ENCODE peak calls at places on chromosome 1, in four cellular contexts. Y is K562, O is A549, C is HepG2. K is an unnamed sample.

GRCh38 chr1:231806623-231807470 is 180.3 kb downstream of the DISC1 start:
- DNase-seq in Y (peak), O (peak), C (peak), K (peak)

GRCh38 chr1:205610036-205610435 is 21.8 kb downstream of the ELK4 start:
- DNase-seq in Y (no peak), O (no peak), C (no peak), K (no peak)

GRCh38 chr1:60436148-60436547 is 362.6 kb upstream of the C1orf87 start:
- DNase-seq in Y (no peak), O (no peak), C (no peak), K (no peak)

GRCh38 chr1:91730781-91731732 is 154.9 kb downstream of the TGFBR3 start:
- DNase-seq in Y (peak), O (no peak), C (no peak), K (no peak)

GRCh38 chr1:45326627-45327591 is at the start of gene HPDL:
- DNase-seq in Y (peak), O (peak), C (no peak), K (peak)

GRCh38 chr1:36920371-36920770 is 113.9 kb downstream of the GRIK3 start:
- DNase-seq in Y (no peak), O (no peak), C (no peak), K (no peak)

GRCh38 chr1:43796111-43796581 is 88.8 kb downstream of the ST3GAL3 start:
- DNase-seq in Y (no peak), O (no peak), C (no peak), K (no peak)

GRCh38 chr1:98921817-98922216 is 82.8 kb downstream of the PLPPR5 start:
- DNase-seq in Y (no peak), O (no peak), C (no peak), K (no peak)

GRCh38 chr1:8821084-8821483 is 3.6 kb upstream of the RERE start:
- DNase-seq in Y (no peak), O (no peak), C (no peak), K (no peak)

GRCh38 chr1:44571712-44572571 is 102.3 kb downstream of the TMEM53 start:
- DNase-seq in Y (peak), O (peak), C (peak), K (no peak)

GRCh38 chr1:169676001-169676400 is 35.4 kb downstream of the SELL start:
- DNase-seq in Y (no peak), O (no peak), C (no peak), K (no peak)

GRCh38 chr1:117894078-117894477 is 35.3 kb downstream of the GDAP2 start:
- DNase-seq in Y (no peak), O (no peak), C (no peak), K (no peak)

GRCh38 chr1:172979828-172980227 is 70.9 kb downstream of the TNFSF18 start:
- DNase-seq in Y (no peak), O (no peak), C (no peak), K (no peak)

GRCh38 chr1:160360227-160360695 is 6.6 kb upstream of the NHLH1 start:
- DNase-seq in Y (no peak), O (no peak), C (no peak), K (no peak)

GRCh38 chr1:19888112-19888511 is 5.9 kb downstream of the OTUD3 start:
- DNase-seq in Y (no peak), O (no peak), C (no peak), K (no peak)

GRCh38 chr1:149962039-149962647 is 25.5 kb upstream of the MTMR11 start:
- DNase-seq in Y (peak), O (peak), C (peak), K (peak)

GRCh38 chr1:207993477-207994445 is 82.8 kb upstream of the CD34 start:
- DNase-seq in Y (peak), O (no peak), C (no peak), K (peak)

GRCh38 chr1:75630998-75631397 is 20.1 kb upstream of the SLC44A5 start:
- DNase-seq in Y (no peak), O (no peak), C (no peak), K (no peak)

GRCh38 chr1:75630004-75630403 is 19.1 kb upstream of the SLC44A5 start:
- DNase-seq in Y (no peak), O (no peak), C (no peak), K (peak)

GRCh38 chr1:75632350-75632949 is 21.5 kb upstream of the SLC44A5 start:
- DNase-seq in Y (peak), O (peak), C (peak), K (no peak)
- TF ChIP-seq HMGXB4 in Y (no peak), O (no peak), C (no peak), K (no peak)

DNA sequence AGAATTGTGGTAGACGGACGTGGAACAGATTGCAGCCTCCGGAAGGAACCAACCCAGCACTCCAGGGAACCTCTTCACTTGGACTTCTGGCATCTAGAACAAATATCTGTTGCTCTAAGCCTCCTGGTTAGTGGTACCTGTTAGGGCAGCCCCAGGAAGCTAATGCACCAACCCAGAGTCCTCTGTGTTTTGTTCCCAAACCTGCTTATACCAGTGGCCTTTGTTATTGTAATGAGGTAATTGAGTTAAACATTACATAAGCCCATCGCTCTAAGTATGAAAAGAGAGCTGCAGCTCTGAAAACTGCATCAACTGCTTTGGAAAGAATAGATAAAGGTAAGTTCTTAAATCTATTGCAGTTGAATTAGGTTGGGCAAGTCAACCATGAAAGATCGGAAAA is 516.7 kb downstream of the NPHP4 start:
- DNase-seq in Y (no peak), O (no peak), C (no peak), K (no peak)
- TF ChIP-seq HMGXB4 in Y (no peak), O (no peak), C (no peak), K (no peak)

DNA sequence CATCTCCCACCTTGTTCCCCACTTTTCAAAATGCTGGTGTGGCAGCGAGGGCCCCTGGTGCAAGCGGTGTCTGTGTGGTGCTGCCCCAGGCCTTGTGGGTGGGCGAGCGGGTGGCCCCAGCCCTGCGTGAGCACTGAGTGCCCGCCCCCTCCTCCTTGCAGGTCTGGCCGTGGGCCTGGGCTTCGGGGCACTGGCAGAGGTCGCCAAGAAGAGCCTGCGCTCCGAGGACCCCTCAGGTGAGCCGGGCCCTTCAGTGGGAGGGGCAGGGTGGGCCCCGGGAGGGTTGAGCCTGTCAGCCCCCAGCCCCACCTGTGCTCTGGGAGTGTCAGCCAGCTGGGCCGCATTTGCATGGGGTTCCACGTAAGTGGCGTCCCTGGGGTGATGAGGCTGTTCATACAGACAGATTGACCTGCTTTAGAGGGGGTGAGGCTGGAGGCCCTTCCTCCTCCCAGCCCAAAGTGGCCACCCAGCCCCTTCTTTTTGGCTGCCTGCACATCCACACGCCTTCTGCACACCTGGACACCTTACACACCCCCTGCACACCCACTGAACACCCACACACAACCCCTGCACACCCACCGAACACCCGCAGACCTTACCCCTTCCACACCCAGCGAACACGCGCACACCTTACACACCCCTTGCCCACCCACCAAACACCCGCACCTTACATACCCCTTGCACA is 37.3 kb downstream of the COQ8A start:
- DNase-seq in Y (no peak), O (no peak), C (no peak), K (no peak)
- TF ChIP-seq HMGXB4 in Y (no peak), O (no peak), C (no peak), K (no peak)

GRCh38 chr1:210364479-210364878 is 35.8 kb downstream of the HHAT start:
- DNase-seq in Y (no peak), O (no peak), C (no peak), K (no peak)
- TF ChIP-seq HMGXB4 in Y (no peak), O (no peak), C (no peak), K (no peak)

GRCh38 chr1:203650012-203650836 is 23.6 kb downstream of the ATP2B4 start:
- DNase-seq in Y (peak), O (no peak), C (no peak), K (peak)

GRCh38 chr1:203648281-203648680 is 21.6 kb downstream of the ATP2B4 start:
- DNase-seq in Y (no peak), O (no peak), C (no peak), K (no peak)

GRCh38 chr1:203645996-203646395 is 19.4 kb downstream of the ATP2B4 start:
- DNase-seq in Y (no peak), O (no peak), C (no peak), K (no peak)

GRCh38 chr1:203652718-203653461 is 26.3 kb downstream of the ATP2B4 start:
- DNase-seq in Y (no peak), O (no peak), C (no peak), K (no peak)

DNA sequence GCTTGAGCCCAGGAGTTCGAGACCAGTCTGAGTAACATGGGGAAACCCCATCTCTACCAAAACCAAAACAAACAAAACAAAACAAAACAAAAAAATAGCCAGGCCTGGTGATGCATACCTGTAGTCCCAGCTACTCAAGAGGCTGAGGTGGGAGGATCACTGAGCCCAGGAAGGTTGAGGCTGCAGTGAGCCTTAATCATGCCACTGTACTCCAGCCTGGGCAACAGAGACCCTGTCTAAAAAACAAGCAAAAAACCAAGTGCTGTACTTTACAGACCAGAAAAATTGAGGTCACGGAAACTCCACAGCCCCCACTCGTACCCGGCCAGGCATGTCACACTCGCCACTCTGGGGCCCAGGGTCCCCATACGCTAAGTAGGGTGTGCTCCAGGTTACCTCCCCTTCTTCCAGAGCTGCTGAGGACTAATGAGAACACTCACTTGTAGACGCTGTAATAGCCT is 22.9 kb downstream of the ATP2B4 start:
- DNase-seq in Y (no peak), O (no peak), C (no peak), K (no peak)
- TF ChIP-seq HMGXB4 in Y (no peak), O (no peak), C (no peak), K (no peak)

GRCh38 chr1:167683226-167683625 is 38.6 kb upstream of the MPZL1 start:
- DNase-seq in Y (no peak), O (no peak), C (no peak), K (no peak)

GRCh38 chr1:167679714-167680113 is 42.1 kb upstream of the MPZL1 start:
- DNase-seq in Y (no peak), O (no peak), C (peak), K (no peak)

GRCh38 chr1:167681024-167681423 is 40.8 kb upstream of the MPZL1 start:
- DNase-seq in Y (no peak), O (no peak), C (no peak), K (no peak)

GRCh38 chr1:167683641-167684502 is 37.9 kb upstream of the MPZL1 start:
- DNase-seq in Y (no peak), O (no peak), C (no peak), K (peak)

GRCh38 chr1:167681497-167682102 is 40.2 kb upstream of the MPZL1 start:
- DNase-seq in Y (no peak), O (no peak), C (no peak), K (no peak)
- TF ChIP-seq HMGXB4 in Y (no peak), O (no peak), C (no peak), K (no peak)

DNA sequence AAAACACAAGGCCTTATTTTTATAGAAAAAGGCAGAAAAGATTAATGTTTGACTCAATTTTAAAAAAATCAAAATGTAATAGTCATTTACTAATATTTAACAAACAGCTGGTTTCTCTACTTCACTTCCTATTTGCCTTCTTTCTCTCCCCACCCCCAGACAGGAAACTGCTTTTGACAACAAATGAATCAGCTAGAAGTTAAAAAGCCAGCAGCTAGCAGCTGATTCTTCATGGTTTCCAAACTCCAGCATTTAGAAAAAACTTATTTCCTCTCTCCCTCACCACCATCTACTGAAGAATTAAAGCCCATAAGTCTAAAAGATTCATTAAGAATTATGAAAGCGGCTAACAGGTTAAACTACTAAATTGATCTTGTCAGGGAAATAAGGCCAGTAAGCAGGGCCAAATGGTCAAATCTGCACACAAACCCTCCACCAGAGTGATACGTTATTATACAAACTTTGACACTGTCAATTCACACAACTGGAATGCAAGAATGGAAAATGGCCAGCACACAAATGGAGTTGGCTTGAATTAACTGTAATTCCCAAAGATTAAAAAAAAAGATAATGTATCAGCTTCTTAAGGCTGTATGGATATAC is 4.0 kb downstream of the WDR26 start:
- DNase-seq in Y (peak), O (peak), C (peak), K (no peak)
- TF ChIP-seq HMGXB4 in Y (no peak), O (no peak), C (no peak), K (no peak)